ENCODE peak calls at places on chromosomes 4 and X, in four cellular contexts. W is K562, N is GM23248, S is mammary epithelial cell. Q is an unnamed sample.

GRCh38 chr4:122930877-122931276 is 8.5 kb upstream of the NUDT6 start:
- DNase-seq in N (peak), S (no peak), W (no peak), Q (peak)

GRCh38 chr4:51851090-51851936 is 8.4 kb downstream of the DCUN1D4 start:
- DNase-seq in W (peak), S (no peak), N (no peak), Q (no peak)

GRCh38 chr4:169663894-169664293 is 43.5 kb downstream of the CLCN3 start:
- DNase-seq in W (no peak), N (no peak), S (peak), Q (no peak)

GRCh38 chr4:184506527-184507121 is 32.3 kb upstream of the IRF2 start:
- DNase-seq in N (peak), S (no peak), W (no peak), Q (peak)

GRCh38 chr4:81465668-81466357 is 5.9 kb downstream of the RASGEF1B start:
- DNase-seq in N (no peak), S (no peak), W (no peak), Q (no peak)

GRCh38 chrX:981791-982626 is 230.4 kb downstream of the CRLF2 start:
- DNase-seq in W (no peak), N (no peak), S (no peak), Q (no peak)

GRCh38 chrX:40109288-40110008 is 11.7 kb upstream of the BCOR start:
- DNase-seq in S (peak), N (peak), W (peak), Q (no peak)

GRCh38 chr4:64385177-64385549 is 24.1 kb downstream of the TECRL start:
- DNase-seq in S (no peak), N (no peak), W (no peak), Q (no peak)

GRCh38 chrX:94695910-94696309 is 1021.9 kb downstream of the FAM133A start:
- DNase-seq in W (no peak), S (no peak), N (no peak), Q (no peak)

GRCh38 chr4:39349326-39349725 is 16.8 kb downstream of the RFC1 start:
- DNase-seq in W (no peak), S (no peak), N (no peak), Q (no peak)

GRCh38 chr4:112119358-112119783 is 25.9 kb upstream of the FAM241A start:
- DNase-seq in N (no peak), W (no peak), S (no peak), Q (no peak)

GRCh38 chr4:889516-889915 is 42.6 kb downstream of the GAK start:
- DNase-seq in S (no peak), W (no peak), N (no peak), Q (no peak)

GRCh38 chr4:151691639-151692442 is 69.0 kb downstream of the GATB start:
- DNase-seq in S (no peak), W (no peak), N (no peak), Q (no peak)

GRCh38 chr4:37802068-37802666 is 24.3 kb upstream of the PGM2 start:
- DNase-seq in S (peak), W (no peak), N (peak), Q (peak)

GRCh38 chr4:26204911-26205368 is 115.9 kb upstream of the RBPJ start:
- DNase-seq in S (no peak), W (no peak), N (no peak), Q (no peak)

GRCh38 chr4:75679876-75680575 is 6.8 kb upstream of the G3BP2 start:
- DNase-seq in N (no peak), W (no peak), S (no peak), Q (no peak)

GRCh38 chr4:174764105-174764729 is 64.8 kb downstream of the GLRA3 start:
- DNase-seq in W (peak), N (peak), S (peak), Q (peak)

GRCh38 chr4:5500165-5500564 is 208.2 kb downstream of the EVC2 start:
- DNase-seq in W (no peak), S (peak), N (peak), Q (peak)

GRCh38 chr4:23631255-23631950 is 258.4 kb downstream of the PPARGC1A start:
- DNase-seq in S (no peak), N (no peak), W (no peak), Q (no peak)

GRCh38 chr4:148395771-148396170 is 46.4 kb downstream of the NR3C2 start:
- DNase-seq in S (no peak), W (no peak), N (no peak), Q (no peak)

GRCh38 chr4:82733636-82734035 is 65.0 kb downstream of the SCD5 start:
- DNase-seq in N (peak), S (peak), W (no peak), Q (peak)

GRCh38 chr4:21845663-21846062 is 102.9 kb downstream of the KCNIP4 start:
- DNase-seq in S (no peak), N (peak), W (no peak), Q (no peak)

GRCh38 chrX:131958724-131959123 is 64.4 kb upstream of the STK26 start:
- DNase-seq in W (no peak), N (no peak), S (no peak), Q (no peak)

GRCh38 chr4:142091691-142092182 is 455.4 kb downstream of the IL15 start:
- DNase-seq in W (no peak), S (peak), N (peak), Q (peak)

GRCh38 chr4:66252291-66252690 is 582.0 kb upstream of the EPHA5 start:
- DNase-seq in W (no peak), N (no peak), S (no peak), Q (peak)

GRCh38 chrX:116318672-116319071 is 117.7 kb upstream of the SLC6A14 start:
- DNase-seq in W (no peak), N (no peak), S (peak), Q (peak)

DNA sequence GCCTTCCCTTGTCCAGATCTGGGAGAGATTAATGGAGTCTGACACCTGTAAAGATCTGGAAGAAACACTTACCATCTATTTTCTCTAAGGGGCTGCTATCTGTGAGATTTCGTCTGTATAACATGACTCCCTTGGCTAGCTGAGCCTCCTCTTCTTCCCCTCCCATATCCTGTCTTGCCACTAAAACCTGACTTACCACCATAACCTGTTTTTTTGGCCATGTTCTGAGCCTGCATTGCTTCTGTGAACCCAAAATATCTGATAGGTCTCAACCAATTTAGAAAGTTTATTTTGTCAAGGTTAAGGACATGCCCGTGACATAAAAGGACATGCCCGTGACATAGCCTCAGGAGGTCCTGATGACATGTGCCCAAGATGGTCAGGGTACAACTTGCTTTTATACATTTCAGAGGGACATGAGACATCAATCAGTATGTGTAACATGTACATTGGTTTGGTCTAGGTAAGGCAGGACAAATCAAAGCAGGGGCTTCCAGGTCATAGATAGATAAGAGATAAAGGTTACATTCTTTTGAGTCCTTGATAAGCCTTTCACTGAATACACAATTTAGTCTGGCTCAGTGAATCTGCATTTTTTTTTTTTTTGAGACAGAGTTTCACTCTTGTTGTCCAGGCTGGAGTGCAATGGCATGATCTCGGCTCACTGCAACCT is 11.4 kb downstream of the MGST2 start:
- DNase-seq in W (no peak), S (no peak), N (no peak), Q (peak)
- H2AFZ ChIP-seq in W (no peak), S (no peak), N (no peak), Q (no peak)

GRCh38 chr4:3291411-3291968 is 1.3 kb upstream of the RGS12 start:
- DNase-seq in N (no peak), S (peak), W (no peak), Q (peak)

GRCh38 chr4:3292571-3293409 is at the start of gene RGS12:
- DNase-seq in S (peak), N (peak), W (peak), Q (peak)

GRCh38 chr4:3291969-3292570 is 751 bp upstream of the RGS12 start:
- DNase-seq in S (peak), N (peak), W (peak), Q (peak)

GRCh38 chr4:3294401-3295241 is 1.8 kb downstream of the RGS12 start:
- DNase-seq in S (no peak), N (no peak), W (no peak), Q (no peak)

DNA sequence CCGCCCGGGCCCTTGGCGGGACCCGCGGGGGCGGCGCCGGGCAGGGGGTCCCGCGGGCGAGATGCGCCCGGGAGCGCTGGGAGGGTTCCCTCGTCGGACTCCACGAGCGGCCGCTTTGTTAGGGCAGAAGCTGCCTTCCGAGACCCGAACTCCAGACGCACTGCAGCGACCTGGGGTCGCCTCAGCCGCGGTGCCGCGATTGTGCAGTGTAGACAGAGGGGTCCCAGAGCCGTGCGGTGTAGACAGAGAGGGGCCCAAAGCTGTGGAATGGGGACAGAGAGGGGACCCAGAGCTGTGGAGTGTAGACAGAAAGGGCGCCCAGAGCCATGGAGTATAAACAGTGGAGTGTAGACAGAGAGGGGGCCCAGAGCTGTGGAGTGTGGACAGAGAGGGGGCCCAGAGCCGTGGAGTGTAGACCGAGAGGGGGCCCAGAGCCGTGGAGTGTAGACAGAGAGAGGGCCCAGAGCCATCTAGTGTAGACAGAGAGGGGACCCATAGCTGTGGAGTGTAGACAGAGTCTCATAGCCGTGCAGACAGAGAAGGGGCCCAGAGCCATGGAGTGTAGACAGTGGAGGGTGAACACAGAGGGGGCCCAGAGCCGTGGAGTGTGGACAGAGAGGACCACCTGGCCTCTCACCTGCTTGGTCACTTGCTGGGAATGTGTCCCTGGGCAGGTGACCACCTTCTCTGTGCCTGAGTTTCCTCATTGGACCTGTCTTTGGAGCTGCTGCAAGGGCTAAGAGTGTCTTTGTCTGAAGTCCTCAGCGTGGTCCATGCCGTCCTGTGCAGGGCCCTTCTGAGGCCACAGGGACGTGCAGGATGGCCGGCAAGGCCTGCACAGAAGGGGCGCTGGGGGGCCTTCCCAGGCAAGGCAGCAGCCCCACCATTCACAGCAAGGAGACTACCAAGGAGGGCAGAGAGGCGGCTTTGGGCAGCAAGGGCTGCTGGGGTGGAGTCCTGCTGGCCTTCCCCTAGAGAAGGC is 880 bp downstream of the RGS12 start:
- DNase-seq in N (peak), S (no peak), W (no peak), Q (no peak)
- TF ChIP-seq EZH2 in N (no peak), S (no peak), W (no peak), Q (no peak)

GRCh38 chr4:12636191-12636590 is 847.9 kb downstream of the RAB28 start:
- DNase-seq in S (no peak), N (no peak), W (no peak), Q (no peak)
- H2AFZ ChIP-seq in S (no peak), N (no peak), W (no peak), Q (no peak)

DNA sequence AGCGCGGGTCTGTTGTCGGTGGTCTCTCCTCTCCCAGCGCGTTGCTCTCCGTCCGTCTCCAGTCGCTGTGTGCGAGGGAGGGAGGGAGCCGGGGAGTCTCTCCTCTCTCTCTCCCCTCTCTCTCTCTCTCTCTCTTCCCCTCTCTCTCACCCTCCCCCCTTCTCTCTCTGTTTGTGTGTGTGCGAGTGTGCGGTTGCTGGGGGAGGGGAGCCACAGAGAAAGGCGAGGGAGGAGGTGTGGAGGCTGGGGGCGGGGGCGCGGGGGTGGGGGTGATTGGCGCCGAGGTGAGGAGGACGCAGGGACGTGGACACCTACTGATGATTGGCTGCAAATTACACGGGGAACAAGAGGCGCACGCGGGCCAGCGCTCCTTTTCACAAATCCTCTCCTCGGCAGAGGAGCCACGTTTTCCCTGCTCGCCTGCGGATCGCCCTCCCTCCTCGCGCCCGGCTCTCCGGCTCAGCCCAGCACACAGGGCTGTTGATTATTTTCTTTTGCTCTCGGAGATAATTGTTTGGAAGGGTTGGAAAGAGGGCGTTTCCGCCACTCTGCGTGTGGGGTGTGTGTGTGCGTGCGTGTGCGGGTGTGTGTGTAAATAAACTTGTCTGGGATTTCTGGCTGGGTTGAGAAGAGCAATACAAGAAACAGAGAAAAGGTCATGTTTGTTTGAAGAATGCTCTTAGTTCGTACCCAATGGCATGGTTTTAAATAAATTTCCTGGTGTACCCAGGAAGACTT is at the start of gene CXXC4:
- DNase-seq in S (peak), N (peak), W (peak), Q (no peak)
- TF ChIP-seq EZH2 in S (peak), N (no peak), W (no peak), Q (no peak)

DNA sequence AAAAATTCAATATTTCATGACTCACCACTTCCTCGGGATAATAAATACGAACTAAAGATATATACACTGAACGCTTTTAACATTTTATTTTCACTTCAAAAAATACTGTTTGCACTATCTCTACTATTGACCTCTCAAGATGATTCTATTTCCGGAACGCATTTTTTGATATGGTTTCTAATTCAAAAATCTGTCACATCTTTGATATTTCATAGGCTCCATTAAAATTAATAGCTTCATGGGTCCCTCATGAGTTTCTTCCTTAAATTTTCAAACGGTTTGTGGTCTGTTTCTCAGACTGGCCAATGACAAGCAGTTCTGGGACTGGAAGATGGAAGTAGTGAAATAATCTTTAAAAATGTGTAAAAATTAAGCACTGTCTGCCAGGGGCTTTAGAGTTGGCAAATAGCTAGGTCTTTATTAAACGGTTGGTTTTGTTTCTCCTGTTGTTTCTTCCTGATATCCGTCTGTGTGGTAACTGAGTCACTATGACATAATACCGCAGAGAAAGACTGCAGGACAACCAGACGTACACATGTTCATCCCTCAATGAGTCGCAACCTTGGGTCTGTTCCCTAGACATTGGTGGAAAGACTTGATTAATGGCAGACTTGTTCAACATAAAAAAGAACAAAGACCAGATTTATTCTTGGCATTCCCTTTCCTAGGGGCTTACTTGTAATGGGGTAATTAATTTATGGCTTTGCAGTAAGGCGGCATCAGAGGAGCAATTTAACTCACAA is 133.8 kb downstream of the PALLD start:
- DNase-seq in W (no peak), N (peak), S (peak), Q (peak)
- H2AFZ ChIP-seq in W (no peak), N (peak), S (peak), Q (peak)

DNA sequence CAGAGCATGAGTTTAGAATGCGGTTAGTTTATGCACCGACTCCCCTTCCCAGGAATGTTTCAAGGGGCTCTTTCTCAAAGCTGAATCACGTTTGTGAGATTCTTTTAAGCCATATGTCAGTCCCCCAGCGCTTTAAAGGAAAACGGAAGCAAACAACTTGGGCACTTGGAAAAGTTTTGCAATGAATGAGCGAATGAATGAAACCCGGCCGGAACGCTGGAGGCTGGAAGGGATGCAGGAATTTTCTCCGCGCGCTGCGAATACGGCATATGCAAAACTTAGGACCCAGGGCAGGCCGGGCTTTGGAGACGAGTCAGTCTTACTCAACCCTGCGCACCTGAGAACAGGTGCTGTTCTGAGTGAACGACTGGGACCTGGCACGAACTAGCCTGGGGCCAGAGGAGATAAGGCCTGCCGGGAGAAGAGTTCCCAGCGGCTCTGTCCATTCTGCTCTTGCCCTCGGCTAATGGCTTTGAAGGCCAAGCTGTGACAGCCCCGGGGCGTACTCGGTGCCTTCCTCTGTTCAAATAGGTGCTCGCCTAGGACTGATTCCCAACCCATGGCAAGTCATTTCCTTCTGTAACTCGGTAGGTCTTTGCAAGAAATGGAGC is 763 bp upstream of the NRK start:
- DNase-seq in N (no peak), W (no peak), S (no peak), Q (peak)
- TF ChIP-seq EZH2 in N (no peak), W (no peak), S (no peak), Q (no peak)

DNA sequence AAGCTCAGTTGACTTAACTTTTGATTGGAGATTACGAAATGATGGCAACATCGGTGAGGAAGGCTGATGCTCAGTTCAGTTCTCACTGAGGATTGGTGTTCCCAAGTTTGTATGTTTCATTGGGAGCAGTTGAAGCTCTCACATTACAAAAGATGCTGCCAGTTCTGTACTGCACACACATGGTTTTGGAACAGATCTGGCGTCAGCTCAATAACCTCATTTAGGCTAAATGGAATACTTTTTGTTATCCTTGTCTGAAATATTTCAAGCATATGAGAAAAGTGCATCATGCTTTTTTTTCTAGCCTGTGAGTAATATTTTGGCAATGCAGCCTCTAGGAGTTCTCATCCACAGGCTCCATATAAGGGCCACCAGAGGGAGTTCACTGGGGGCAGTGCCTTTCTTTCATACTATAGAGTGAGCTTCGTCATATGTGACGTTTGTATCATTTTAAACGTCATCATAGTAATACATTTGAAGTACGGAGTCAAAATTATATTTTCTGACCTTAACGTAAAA is 4.1 kb downstream of the ENPEP start:
- DNase-seq in S (peak), N (peak), W (no peak), Q (peak)
- H2AFZ ChIP-seq in S (no peak), N (no peak), W (no peak), Q (no peak)

Q was measured in PC-3.